ENCODE peak calls at places on chromosomes 12 and 14, in nine cellular contexts. One of them, this sample, is unnamed.

GRCh38 chr12:19129121-19129485 is 430 bp upstream of the PLEKHA5 start:
- DNase-seq in heart left ventricle: no peak
- DNase-seq in HTR-8/SVneo: no peak
- DNase-seq in EH: peak
- DNase-seq in HuH-7: peak
- DNase-seq in stimulated activated CD4-positive, alpha-beta T cell treated with anti-CD3 and anti-CD28 coated beads, TNF-alpha, amount 100 ng/mL, for 24 hours: no peak
- DNase-seq in amniotic epithelial cell: peak
- DNase-seq in AG10803: peak
- DNase-seq in AG09309: no peak
- DNase-seq in this sample: no peak

GRCh38 chr12:53402871-53403270 is 20.8 kb upstream of the AMHR2 start:
- DNase-seq in heart left ventricle: no peak
- DNase-seq in HTR-8/SVneo: no peak
- DNase-seq in EH: no peak
- DNase-seq in HuH-7: no peak
- DNase-seq in stimulated activated CD4-positive, alpha-beta T cell treated with anti-CD3 and anti-CD28 coated beads, TNF-alpha, amount 100 ng/mL, for 24 hours: no peak
- DNase-seq in amniotic epithelial cell: no peak
- DNase-seq in AG10803: no peak
- DNase-seq in AG09309: no peak
- DNase-seq in this sample: no peak

GRCh38 chr14:103656758-103657133 is 27.7 kb downstream of the KLC1 start:
- DNase-seq in heart left ventricle: no peak
- DNase-seq in HTR-8/SVneo: no peak
- DNase-seq in EH: no peak
- DNase-seq in HuH-7: no peak
- DNase-seq in stimulated activated CD4-positive, alpha-beta T cell treated with anti-CD3 and anti-CD28 coated beads, TNF-alpha, amount 100 ng/mL, for 24 hours: no peak
- DNase-seq in amniotic epithelial cell: no peak
- DNase-seq in AG10803: no peak
- DNase-seq in AG09309: no peak
- DNase-seq in this sample: no peak

GRCh38 chr12:28189774-28190320 is 409 bp upstream of the CCDC91 start:
- DNase-seq in heart left ventricle: no peak
- DNase-seq in HTR-8/SVneo: no peak
- DNase-seq in EH: no peak
- DNase-seq in HuH-7: no peak
- DNase-seq in stimulated activated CD4-positive, alpha-beta T cell treated with anti-CD3 and anti-CD28 coated beads, TNF-alpha, amount 100 ng/mL, for 24 hours: no peak
- DNase-seq in amniotic epithelial cell: no peak
- DNase-seq in AG10803: no peak
- DNase-seq in AG09309: no peak
- DNase-seq in this sample: no peak

GRCh38 chr12:124581299-124581698 is 13.9 kb upstream of the NCOR2 start:
- DNase-seq in heart left ventricle: no peak
- DNase-seq in HTR-8/SVneo: no peak
- DNase-seq in EH: no peak
- DNase-seq in HuH-7: no peak
- DNase-seq in stimulated activated CD4-positive, alpha-beta T cell treated with anti-CD3 and anti-CD28 coated beads, TNF-alpha, amount 100 ng/mL, for 24 hours: no peak
- DNase-seq in amniotic epithelial cell: peak
- DNase-seq in AG10803: no peak
- DNase-seq in AG09309: no peak
- DNase-seq in this sample: no peak

GRCh38 chr12:132161046-132161781 is 17.0 kb downstream of the NOC4L start:
- DNase-seq in heart left ventricle: no peak
- DNase-seq in HTR-8/SVneo: no peak
- DNase-seq in EH: peak
- DNase-seq in HuH-7: no peak
- DNase-seq in stimulated activated CD4-positive, alpha-beta T cell treated with anti-CD3 and anti-CD28 coated beads, TNF-alpha, amount 100 ng/mL, for 24 hours: no peak
- DNase-seq in amniotic epithelial cell: peak
- DNase-seq in AG10803: peak
- DNase-seq in AG09309: no peak
- DNase-seq in this sample: no peak

GRCh38 chr12:13857750-13858149 is 123.7 kb downstream of the GRIN2B start:
- DNase-seq in heart left ventricle: no peak
- DNase-seq in HTR-8/SVneo: no peak
- DNase-seq in EH: no peak
- DNase-seq in HuH-7: no peak
- DNase-seq in stimulated activated CD4-positive, alpha-beta T cell treated with anti-CD3 and anti-CD28 coated beads, TNF-alpha, amount 100 ng/mL, for 24 hours: no peak
- DNase-seq in amniotic epithelial cell: no peak
- DNase-seq in AG10803: no peak
- DNase-seq in AG09309: no peak
- DNase-seq in this sample: no peak

GRCh38 chr14:26175659-26176058 is 422.2 kb downstream of the NOVA1 start:
- DNase-seq in heart left ventricle: no peak
- DNase-seq in HTR-8/SVneo: no peak
- DNase-seq in EH: no peak
- DNase-seq in HuH-7: no peak
- DNase-seq in stimulated activated CD4-positive, alpha-beta T cell treated with anti-CD3 and anti-CD28 coated beads, TNF-alpha, amount 100 ng/mL, for 24 hours: no peak
- DNase-seq in amniotic epithelial cell: no peak
- DNase-seq in AG10803: no peak
- DNase-seq in AG09309: no peak
- DNase-seq in this sample: no peak

GRCh38 chr12:79155703-79156102 is 291.1 kb downstream of the SYT1 start:
- DNase-seq in heart left ventricle: no peak
- DNase-seq in HTR-8/SVneo: no peak
- DNase-seq in EH: peak
- DNase-seq in HuH-7: no peak
- DNase-seq in stimulated activated CD4-positive, alpha-beta T cell treated with anti-CD3 and anti-CD28 coated beads, TNF-alpha, amount 100 ng/mL, for 24 hours: no peak
- DNase-seq in amniotic epithelial cell: peak
- DNase-seq in AG10803: peak
- DNase-seq in AG09309: peak
- DNase-seq in this sample: no peak

GRCh38 chr12:94092516-94093241 is 55.7 kb upstream of the PLXNC1 start:
- DNase-seq in heart left ventricle: no peak
- DNase-seq in HTR-8/SVneo: peak
- DNase-seq in EH: peak
- DNase-seq in HuH-7: no peak
- DNase-seq in stimulated activated CD4-positive, alpha-beta T cell treated with anti-CD3 and anti-CD28 coated beads, TNF-alpha, amount 100 ng/mL, for 24 hours: no peak
- DNase-seq in amniotic epithelial cell: peak
- DNase-seq in AG10803: peak
- DNase-seq in AG09309: peak
- DNase-seq in this sample: no peak

GRCh38 chr12:54418441-54419087 is 502 bp downstream of the ITGA5 start:
- DNase-seq in heart left ventricle: no peak
- DNase-seq in HTR-8/SVneo: no peak
- DNase-seq in EH: no peak
- DNase-seq in HuH-7: peak
- DNase-seq in stimulated activated CD4-positive, alpha-beta T cell treated with anti-CD3 and anti-CD28 coated beads, TNF-alpha, amount 100 ng/mL, for 24 hours: no peak
- DNase-seq in amniotic epithelial cell: no peak
- DNase-seq in AG10803: no peak
- DNase-seq in AG09309: no peak
- DNase-seq in this sample: no peak

GRCh38 chr12:103586132-103586531 is 941 bp upstream of the STAB2 start:
- DNase-seq in heart left ventricle: no peak
- DNase-seq in HTR-8/SVneo: no peak
- DNase-seq in EH: no peak
- DNase-seq in HuH-7: no peak
- DNase-seq in stimulated activated CD4-positive, alpha-beta T cell treated with anti-CD3 and anti-CD28 coated beads, TNF-alpha, amount 100 ng/mL, for 24 hours: no peak
- DNase-seq in amniotic epithelial cell: no peak
- DNase-seq in AG10803: no peak
- DNase-seq in AG09309: no peak
- DNase-seq in this sample: no peak

GRCh38 chr14:92173668-92174067 is 51.9 kb downstream of the CPSF2 start:
- DNase-seq in heart left ventricle: no peak
- DNase-seq in HTR-8/SVneo: peak
- DNase-seq in EH: peak
- DNase-seq in HuH-7: no peak
- DNase-seq in stimulated activated CD4-positive, alpha-beta T cell treated with anti-CD3 and anti-CD28 coated beads, TNF-alpha, amount 100 ng/mL, for 24 hours: no peak
- DNase-seq in amniotic epithelial cell: peak
- DNase-seq in AG10803: peak
- DNase-seq in AG09309: no peak
- DNase-seq in this sample: no peak

GRCh38 chr12:80763874-80764273 is 47.2 kb downstream of the MYF5 start:
- DNase-seq in heart left ventricle: no peak
- DNase-seq in HTR-8/SVneo: peak
- DNase-seq in EH: peak
- DNase-seq in HuH-7: no peak
- DNase-seq in stimulated activated CD4-positive, alpha-beta T cell treated with anti-CD3 and anti-CD28 coated beads, TNF-alpha, amount 100 ng/mL, for 24 hours: no peak
- DNase-seq in amniotic epithelial cell: peak
- DNase-seq in AG10803: peak
- DNase-seq in AG09309: peak
- DNase-seq in this sample: no peak

GRCh38 chr12:92538970-92539749 is 163.6 kb upstream of the PLEKHG7 start:
- DNase-seq in heart left ventricle: no peak
- DNase-seq in HTR-8/SVneo: peak
- DNase-seq in EH: peak
- DNase-seq in HuH-7: no peak
- DNase-seq in stimulated activated CD4-positive, alpha-beta T cell treated with anti-CD3 and anti-CD28 coated beads, TNF-alpha, amount 100 ng/mL, for 24 hours: no peak
- DNase-seq in amniotic epithelial cell: peak
- DNase-seq in AG10803: peak
- DNase-seq in AG09309: peak
- DNase-seq in this sample: no peak

GRCh38 chr12:124150176-124150575 is 144.7 kb upstream of the RFLNA start:
- DNase-seq in heart left ventricle: no peak
- DNase-seq in HTR-8/SVneo: no peak
- DNase-seq in EH: no peak
- DNase-seq in HuH-7: no peak
- DNase-seq in stimulated activated CD4-positive, alpha-beta T cell treated with anti-CD3 and anti-CD28 coated beads, TNF-alpha, amount 100 ng/mL, for 24 hours: no peak
- DNase-seq in amniotic epithelial cell: no peak
- DNase-seq in AG10803: no peak
- DNase-seq in AG09309: no peak
- DNase-seq in this sample: no peak

GRCh38 chr12:70919597-70920035 is 922 bp downstream of the PTPRR start:
- DNase-seq in heart left ventricle: no peak
- DNase-seq in HTR-8/SVneo: no peak
- DNase-seq in EH: no peak
- DNase-seq in HuH-7: no peak
- DNase-seq in stimulated activated CD4-positive, alpha-beta T cell treated with anti-CD3 and anti-CD28 coated beads, TNF-alpha, amount 100 ng/mL, for 24 hours: no peak
- DNase-seq in amniotic epithelial cell: no peak
- DNase-seq in AG10803: peak
- DNase-seq in AG09309: no peak
- DNase-seq in this sample: no peak

GRCh38 chr12:116964004-116964739 is 53.4 kb downstream of the FBXW8 start:
- DNase-seq in heart left ventricle: no peak
- DNase-seq in HTR-8/SVneo: no peak
- DNase-seq in EH: no peak
- DNase-seq in HuH-7: no peak
- DNase-seq in stimulated activated CD4-positive, alpha-beta T cell treated with anti-CD3 and anti-CD28 coated beads, TNF-alpha, amount 100 ng/mL, for 24 hours: no peak
- DNase-seq in amniotic epithelial cell: no peak
- DNase-seq in AG10803: no peak
- DNase-seq in AG09309: no peak
- DNase-seq in this sample: no peak

GRCh38 chr12:75505706-75506312 is 5.6 kb downstream of the KRR1 start:
- DNase-seq in heart left ventricle: no peak
- DNase-seq in HTR-8/SVneo: no peak
- DNase-seq in EH: peak
- DNase-seq in HuH-7: no peak
- DNase-seq in stimulated activated CD4-positive, alpha-beta T cell treated with anti-CD3 and anti-CD28 coated beads, TNF-alpha, amount 100 ng/mL, for 24 hours: no peak
- DNase-seq in amniotic epithelial cell: peak
- DNase-seq in AG10803: peak
- DNase-seq in AG09309: no peak
- DNase-seq in this sample: no peak

GRCh38 chr14:89723930-89724915 is 230.3 kb downstream of the EFCAB11 start:
- DNase-seq in heart left ventricle: no peak
- DNase-seq in HTR-8/SVneo: no peak
- DNase-seq in EH: peak
- DNase-seq in HuH-7: no peak
- DNase-seq in stimulated activated CD4-positive, alpha-beta T cell treated with anti-CD3 and anti-CD28 coated beads, TNF-alpha, amount 100 ng/mL, for 24 hours: no peak
- DNase-seq in amniotic epithelial cell: peak
- DNase-seq in AG10803: peak
- DNase-seq in AG09309: no peak
- DNase-seq in this sample: no peak

GRCh38 chr14:36845346-36846042 is 183.8 kb downstream of the PAX9 start:
- DNase-seq in heart left ventricle: no peak
- DNase-seq in HTR-8/SVneo: no peak
- DNase-seq in EH: no peak
- DNase-seq in HuH-7: no peak
- DNase-seq in stimulated activated CD4-positive, alpha-beta T cell treated with anti-CD3 and anti-CD28 coated beads, TNF-alpha, amount 100 ng/mL, for 24 hours: no peak
- DNase-seq in amniotic epithelial cell: peak
- DNase-seq in AG10803: peak
- DNase-seq in AG09309: no peak
- DNase-seq in this sample: no peak

GRCh38 chr14:75614179-75614578 is 35.8 kb downstream of the FLVCR2 start:
- DNase-seq in heart left ventricle: no peak
- DNase-seq in HTR-8/SVneo: no peak
- DNase-seq in EH: no peak
- DNase-seq in HuH-7: no peak
- DNase-seq in stimulated activated CD4-positive, alpha-beta T cell treated with anti-CD3 and anti-CD28 coated beads, TNF-alpha, amount 100 ng/mL, for 24 hours: no peak
- DNase-seq in amniotic epithelial cell: peak
- DNase-seq in AG10803: no peak
- DNase-seq in AG09309: no peak
- DNase-seq in this sample: no peak

GRCh38 chr12:95532851-95533250 is 18.4 kb downstream of the USP44 start:
- DNase-seq in heart left ventricle: no peak
- DNase-seq in HTR-8/SVneo: no peak
- DNase-seq in EH: peak
- DNase-seq in HuH-7: no peak
- DNase-seq in stimulated activated CD4-positive, alpha-beta T cell treated with anti-CD3 and anti-CD28 coated beads, TNF-alpha, amount 100 ng/mL, for 24 hours: no peak
- DNase-seq in amniotic epithelial cell: peak
- DNase-seq in AG10803: peak
- DNase-seq in AG09309: peak
- DNase-seq in this sample: no peak

GRCh38 chr12:119090276-119090675 is 88.5 kb upstream of the HSPB8 start:
- DNase-seq in heart left ventricle: no peak
- DNase-seq in HTR-8/SVneo: no peak
- DNase-seq in EH: no peak
- DNase-seq in HuH-7: no peak
- DNase-seq in stimulated activated CD4-positive, alpha-beta T cell treated with anti-CD3 and anti-CD28 coated beads, TNF-alpha, amount 100 ng/mL, for 24 hours: no peak
- DNase-seq in amniotic epithelial cell: no peak
- DNase-seq in AG10803: no peak
- DNase-seq in AG09309: no peak
- DNase-seq in this sample: no peak

GRCh38 chr12:22856120-22856699 is 231.2 kb downstream of the ETNK1 start:
- DNase-seq in heart left ventricle: no peak
- DNase-seq in HTR-8/SVneo: peak
- DNase-seq in EH: peak
- DNase-seq in HuH-7: peak
- DNase-seq in stimulated activated CD4-positive, alpha-beta T cell treated with anti-CD3 and anti-CD28 coated beads, TNF-alpha, amount 100 ng/mL, for 24 hours: no peak
- DNase-seq in amniotic epithelial cell: peak
- DNase-seq in AG10803: peak
- DNase-seq in AG09309: peak
- DNase-seq in this sample: no peak

GRCh38 chr12:46492471-46493351 is 120.1 kb upstream of the SLC38A2 start:
- DNase-seq in heart left ventricle: no peak
- DNase-seq in HTR-8/SVneo: peak
- DNase-seq in EH: peak
- DNase-seq in HuH-7: no peak
- DNase-seq in stimulated activated CD4-positive, alpha-beta T cell treated with anti-CD3 and anti-CD28 coated beads, TNF-alpha, amount 100 ng/mL, for 24 hours: no peak
- DNase-seq in amniotic epithelial cell: peak
- DNase-seq in AG10803: peak
- DNase-seq in AG09309: peak
- DNase-seq in this sample: no peak